ENCODE peak calls at places on chromosomes 12 and 14, in seven cellular contexts. Y, N, E, B, X, L and V are unnamed samples.
A peak's percentile ranks its signal among the peaks of the same experiment; 100 is the strongest.

GRCh38 chr14:96083667-96084320 is 44.6 kb downstream of the C14orf132 start:
- DNase-seq in Y (peak; percentile 81), N (no peak), E (no peak), B (peak; percentile 76), X (no peak), L (peak; percentile 17), V (no peak)

GRCh38 chr12:48512855-48513254 is 12.6 kb upstream of the OR8S1 start:
- DNase-seq in Y (no peak), N (no peak), E (no peak), B (no peak), X (no peak), L (no peak), V (no peak)

GRCh38 chr14:54447231-54447692 is 6.1 kb upstream of the CNIH1 start:
- DNase-seq in Y (no peak), N (peak; percentile 93), E (peak; percentile 78), B (peak; percentile 37), X (no peak), L (no peak), V (no peak)

GRCh38 chr12:8078400-8078799 is 3.7 kb upstream of the NECAP1 start:
- DNase-seq in Y (peak; percentile 28), N (peak; percentile 79), E (peak; percentile 22), B (no peak), X (no peak), L (no peak), V (peak; percentile 64)

GRCh38 chr14:92546347-92547053 is 32.9 kb downstream of the RIN3 start:
- DNase-seq in Y (no peak), N (peak; percentile 40), E (no peak), B (no peak), X (no peak), L (no peak), V (peak; percentile 58)

GRCh38 chr14:92039073-92039719 is 663 bp downstream of the TRIP11 start:
- DNase-seq in Y (peak; percentile 54), N (peak; percentile 62), E (peak; percentile 26), B (no peak), X (no peak), L (no peak), V (no peak)

GRCh38 chr14:102749393-102749792 is 27.9 kb upstream of the TRAF3 start:
- DNase-seq in Y (no peak), N (no peak), E (no peak), B (no peak), X (no peak), L (no peak), V (no peak)

GRCh38 chr14:104306450-104307040 is 168.2 kb downstream of the KIF26A start:
- DNase-seq in Y (no peak), N (no peak), E (no peak), B (no peak), X (no peak), L (peak; percentile 60), V (no peak)

GRCh38 chr12:80183939-80184338 is 84.6 kb downstream of the OTOGL start:
- DNase-seq in Y (no peak), N (no peak), E (no peak), B (no peak), X (no peak), L (no peak), V (no peak)

GRCh38 chr12:44876554-44877275 is 600 bp upstream of the NELL2 start:
- DNase-seq in Y (peak; percentile 21), N (no peak), E (no peak), B (no peak), X (no peak), L (peak; percentile 74), V (no peak)

GRCh38 chr12:124426594-124427550 is 132.0 kb downstream of the RFLNA start:
- DNase-seq in Y (no peak), N (no peak), E (no peak), B (no peak), X (peak; percentile 24), L (no peak), V (no peak)

GRCh38 chr12:81257952-81258551 is 180.2 kb downstream of the ACSS3 start:
- DNase-seq in Y (no peak), N (peak; percentile 50), E (no peak), B (no peak), X (peak; percentile 19), L (no peak), V (peak; percentile 8)

GRCh38 chr12:6358886-6359285 is 16.5 kb downstream of the SCNN1A start:
- DNase-seq in Y (no peak), N (peak; percentile 64), E (no peak), B (no peak), X (no peak), L (no peak), V (no peak)

GRCh38 chr14:91303091-91303923 is 58.8 kb upstream of the GPR68 start:
- DNase-seq in Y (peak; percentile 22), N (peak; percentile 78), E (no peak), B (no peak), X (no peak), L (peak; percentile 70), V (peak; percentile 88)

GRCh38 chr14:101790232-101790631 is 28.7 kb downstream of the PPP2R5C start:
- DNase-seq in Y (no peak), N (peak; percentile 15), E (no peak), B (no peak), X (no peak), L (no peak), V (no peak)

GRCh38 chr12:78916845-78917480 is 52.4 kb downstream of the SYT1 start:
- DNase-seq in Y (no peak), N (no peak), E (no peak), B (no peak), X (no peak), L (no peak), V (no peak)

GRCh38 chr12:104998423-104999346 is 12.6 kb downstream of the NOPCHAP1 start:
- DNase-seq in Y (peak; percentile 89), N (no peak), E (peak; percentile 77), B (peak; percentile 78), X (no peak), L (no peak), V (no peak)

GRCh38 chr12:4270016-4270669 is 3.4 kb upstream of the CCND2 start:
- DNase-seq in Y (no peak), N (no peak), E (peak; percentile 66), B (no peak), X (no peak), L (peak; percentile 89), V (peak; percentile 37)

GRCh38 chr12:10211975-10212622 is 578 bp upstream of the GABARAPL1 start:
- DNase-seq in Y (peak; percentile 97), N (peak; percentile 91), E (peak; percentile 98), B (peak; percentile 98), X (peak; percentile 92), L (peak; percentile 97), V (peak; percentile 95)
- TF ChIP-seq POLR2A in Y (peak; percentile 93), N (no peak), E (peak; percentile 88), B (peak; percentile 49), X (peak; percentile 62), L (peak; percentile 54), V (peak; percentile 74)

GRCh38 chr12:12560587-12561304 is 1.9 kb downstream of the DUSP16 start:
- DNase-seq in Y (peak; percentile 78), N (peak; percentile 81), E (peak; percentile 68), B (peak; percentile 74), X (peak; percentile 63), L (no peak), V (peak; percentile 39)

GRCh38 chr12:12559699-12560296 is 2.9 kb downstream of the DUSP16 start:
- DNase-seq in Y (no peak), N (no peak), E (no peak), B (no peak), X (no peak), L (no peak), V (no peak)

GRCh38 chr12:12562016-12562483 is 613 bp downstream of the DUSP16 start:
- DNase-seq in Y (peak; percentile 34), N (peak; percentile 50), E (peak; percentile 27), B (no peak), X (no peak), L (peak; percentile 87), V (peak; percentile 81)

GRCh38 chr12:12562585-12563245 is at the start of gene DUSP16:
- DNase-seq in Y (peak; percentile 94), N (peak; percentile 79), E (peak; percentile 92), B (peak; percentile 93), X (peak; percentile 95), L (peak; percentile 96), V (peak; percentile 87)

GRCh38 chr12:12561305-12562015 is 1.2 kb downstream of the DUSP16 start:
- DNase-seq in Y (peak; percentile 79), N (peak; percentile 69), E (peak; percentile 64), B (peak; percentile 69), X (peak; percentile 62), L (peak; percentile 92), V (peak; percentile 79)
- TF ChIP-seq POLR2A in Y (peak; percentile 82), N (no peak), E (peak; percentile 47), B (no peak), X (no peak), L (no peak), V (no peak)

GRCh38 chr14:24231263-24232120 is 675 bp downstream of the NEDD8 start:
- DNase-seq in Y (no peak), N (peak; percentile 30), E (peak; percentile 28), B (no peak), X (no peak), L (no peak), V (peak; percentile 44)

GRCh38 chr14:24232121-24232644 is at the start of gene NEDD8:
- DNase-seq in Y (peak; percentile 86), N (peak; percentile 97), E (peak; percentile 93), B (peak; percentile 88), X (peak; percentile 91), L (peak; percentile 91), V (peak; percentile 89)

GRCh38 chr14:24233538-24233866 is 773 bp downstream of the GMPR2 start:
- DNase-seq in Y (no peak), N (no peak), E (no peak), B (no peak), X (no peak), L (no peak), V (peak; percentile 35)

GRCh38 chr14:24234095-24235020 is 1.6 kb downstream of the GMPR2 start:
- DNase-seq in Y (no peak), N (no peak), E (no peak), B (no peak), X (no peak), L (no peak), V (peak; percentile 19)

GRCh38 chr14:24232645-24233537 is at the start of gene GMPR2:
- DNase-seq in Y (no peak), N (no peak), E (no peak), B (no peak), X (no peak), L (peak; percentile 95), V (peak; percentile 54)
- TF ChIP-seq POLR2A in Y (peak; percentile 55), N (peak; percentile 16), E (peak; percentile 22), B (no peak), X (no peak), L (no peak), V (peak; percentile 46)

DNA sequence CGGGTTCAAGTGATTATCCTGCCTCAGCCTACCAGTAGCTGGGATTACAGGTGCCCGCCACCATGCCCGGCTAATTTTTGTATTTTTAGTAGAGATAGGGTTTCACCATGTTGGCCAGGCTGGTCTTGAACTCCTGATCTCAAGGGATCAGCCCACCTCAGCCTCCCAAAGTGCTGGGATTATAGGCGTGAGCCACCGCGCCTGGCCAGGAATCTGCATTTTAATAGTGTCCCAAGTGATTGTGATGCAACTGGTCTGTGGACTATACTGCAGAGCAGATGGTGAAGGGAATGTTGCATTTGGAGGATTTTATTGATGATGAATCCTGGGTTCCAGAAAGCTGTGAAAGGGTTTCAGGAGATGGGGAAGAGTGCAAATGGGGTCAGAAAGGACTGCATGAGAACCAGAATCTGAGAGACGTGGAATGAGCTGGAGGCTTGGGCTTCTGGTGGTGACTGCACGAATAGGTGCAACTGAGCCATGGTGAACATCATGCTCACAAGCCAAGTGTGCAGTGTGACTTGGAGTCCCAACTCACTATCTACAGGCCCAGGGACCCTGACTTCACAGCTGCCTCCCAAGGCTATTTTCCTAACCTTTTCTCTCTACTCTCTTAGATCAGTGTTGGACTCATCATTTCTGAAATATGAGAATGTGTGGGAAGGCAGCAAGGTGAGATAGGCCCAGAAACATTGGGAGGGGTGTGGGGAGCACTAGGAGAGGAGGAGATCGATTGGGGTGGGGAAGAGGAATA is 4.5 kb downstream of the RPS26 start:
- DNase-seq in Y (no peak), N (peak; percentile 36), E (no peak), B (no peak), X (no peak), L (peak; percentile 45), V (no peak)
- TF ChIP-seq POLR2A in Y (no peak), N (no peak), E (no peak), B (no peak), X (no peak), L (no peak), V (no peak)